ENCODE peak calls at places on chromosomes 6 and 20, in four cellular contexts. I, Z, D and P are unnamed samples.

GRCh38 chr6:112833546-112834215 is 486.6 kb downstream of the RFPL4B start:
- DNase-seq in Z (no peak), D (no peak), I (no peak), P (no peak)

GRCh38 chr20:57342829-57343228 is 8.2 kb upstream of the RAE1 start:
- DNase-seq in I (no peak), D (no peak), Z (no peak), P (no peak)

GRCh38 chr6:963456-963855 is 270.5 kb upstream of the EXOC2 start:
- DNase-seq in D (no peak), Z (no peak), I (no peak), P (no peak)

GRCh38 chr6:79630883-79631799 is at the start of gene SH3BGRL2:
- DNase-seq in I (peak), D (peak), Z (peak), P (peak)

GRCh38 chr6:39800388-39801032 is 8.3 kb downstream of the DAAM2 start:
- DNase-seq in I (no peak), Z (no peak), D (no peak), P (no peak)

GRCh38 chr6:64807785-64808184 is 899.2 kb downstream of the EYS start:
- DNase-seq in D (no peak), I (no peak), Z (no peak), P (no peak)

GRCh38 chr6:170024940-170025339 is 265.9 kb downstream of the DLL1 start:
- DNase-seq in I (no peak), D (peak), Z (no peak), P (no peak)

GRCh38 chr6:166916824-166917223 is 39.5 kb downstream of the RNASET2 start:
- DNase-seq in Z (no peak), I (no peak), D (no peak), P (no peak)

GRCh38 chr20:56359212-56360132 is 698 bp downstream of the FAM210B start:
- DNase-seq in Z (peak), D (peak), I (peak), P (no peak)

GRCh38 chr6:122049341-122049740 is 350.1 kb upstream of the HSF2 start:
- DNase-seq in D (no peak), Z (peak), I (no peak), P (no peak)

GRCh38 chr6:66556936-66557335 is 849.9 kb upstream of the EYS start:
- DNase-seq in Z (no peak), D (no peak), I (no peak), P (no peak)

GRCh38 chr20:7926767-7927166 is 13.5 kb downstream of the HAO1 start:
- DNase-seq in Z (no peak), D (no peak), I (no peak), P (peak)

GRCh38 chr6:111353914-111354464 is 129.0 kb downstream of the REV3L start:
- DNase-seq in Z (no peak), D (no peak), I (no peak), P (no peak)

GRCh38 chr20:64030371-64031134 is 5.4 kb upstream of the C20orf204 start:
- DNase-seq in Z (no peak), D (no peak), I (no peak), P (no peak)

GRCh38 chr6:33950891-33951889 is 147.4 kb upstream of the MLN start:
- DNase-seq in Z (no peak), I (no peak), D (no peak), P (no peak)

GRCh38 chr6:43103253-43103876 is 27.3 kb downstream of the PTK7 start:
- DNase-seq in Z (no peak), D (no peak), I (no peak), P (no peak)

GRCh38 chr20:57560554-57561355 is at the start of gene PCK1:
- DNase-seq in D (no peak), I (no peak), Z (no peak), P (no peak)

GRCh38 chr6:71321344-71321743 is 32.7 kb downstream of the OGFRL1 start:
- DNase-seq in D (no peak), Z (no peak), I (no peak), P (no peak)

DNA sequence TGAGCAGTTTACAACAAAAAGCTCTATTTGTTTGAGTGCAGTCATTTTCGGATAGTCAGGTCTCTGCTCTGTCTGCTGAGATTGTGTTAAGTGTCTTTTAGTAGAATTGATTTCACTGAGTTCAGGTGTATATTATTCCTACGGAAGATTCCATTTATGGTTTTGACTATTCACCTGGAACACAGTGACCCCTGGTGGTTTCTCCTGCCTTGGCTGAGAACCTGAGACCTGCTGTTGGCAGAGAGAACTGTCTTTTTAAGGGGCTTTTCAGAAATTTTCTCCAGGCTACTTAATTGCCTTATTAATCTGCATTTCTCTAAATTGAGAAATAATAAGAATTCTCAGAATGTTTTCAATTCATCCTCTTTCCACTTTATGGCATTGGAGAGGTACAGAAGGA is 508.0 kb downstream of the TBC1D32 start:
- DNase-seq in Z (peak), D (no peak), I (peak), P (peak)
- TF ChIP-seq CTCF in Z (peak), D (no peak), I (peak), P (peak)

GRCh38 chr6:143337201-143337949 is 113.1 kb downstream of the ADAT2 start:
- DNase-seq in I (peak), Z (peak), D (no peak), P (no peak)
- TF ChIP-seq CTCF in I (peak), Z (peak), D (peak), P (peak)

GRCh38 chr20:36804425-36804824 is 30.9 kb upstream of the DSN1 start:
- DNase-seq in D (no peak), I (no peak), Z (no peak), P (no peak)

GRCh38 chr20:36802326-36803223 is 29.0 kb upstream of the DSN1 start:
- DNase-seq in I (no peak), D (no peak), Z (no peak), P (no peak)

GRCh38 chr20:36796868-36797267 is 23.3 kb upstream of the DSN1 start:
- DNase-seq in I (no peak), D (no peak), Z (no peak), P (no peak)

GRCh38 chr20:36796117-36796516 is 22.6 kb upstream of the DSN1 start:
- DNase-seq in I (no peak), D (no peak), Z (no peak), P (no peak)

DNA sequence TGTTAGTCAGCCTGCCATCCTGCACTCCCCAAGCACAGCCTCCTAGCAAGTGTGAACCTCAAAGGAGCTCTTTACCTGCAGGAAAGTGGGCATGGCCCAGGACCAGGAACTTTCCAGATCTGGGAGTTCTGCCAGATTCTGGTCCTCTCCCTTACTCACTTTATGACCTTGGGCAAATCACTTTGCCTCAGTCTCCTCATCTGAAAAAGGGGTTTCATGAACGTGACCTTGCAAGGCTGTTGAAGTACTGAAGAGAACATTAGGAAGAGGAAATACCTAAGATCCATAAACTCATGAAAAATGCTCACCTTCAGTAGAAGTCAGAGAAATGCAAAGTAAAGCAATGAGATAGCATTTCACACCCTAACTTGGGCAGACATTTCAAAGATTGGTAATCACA is 26.8 kb upstream of the DSN1 start:
- DNase-seq in I (no peak), D (no peak), Z (no peak), P (no peak)
- TF ChIP-seq CTCF in I (no peak), D (no peak), Z (no peak), P (no peak)

DNA sequence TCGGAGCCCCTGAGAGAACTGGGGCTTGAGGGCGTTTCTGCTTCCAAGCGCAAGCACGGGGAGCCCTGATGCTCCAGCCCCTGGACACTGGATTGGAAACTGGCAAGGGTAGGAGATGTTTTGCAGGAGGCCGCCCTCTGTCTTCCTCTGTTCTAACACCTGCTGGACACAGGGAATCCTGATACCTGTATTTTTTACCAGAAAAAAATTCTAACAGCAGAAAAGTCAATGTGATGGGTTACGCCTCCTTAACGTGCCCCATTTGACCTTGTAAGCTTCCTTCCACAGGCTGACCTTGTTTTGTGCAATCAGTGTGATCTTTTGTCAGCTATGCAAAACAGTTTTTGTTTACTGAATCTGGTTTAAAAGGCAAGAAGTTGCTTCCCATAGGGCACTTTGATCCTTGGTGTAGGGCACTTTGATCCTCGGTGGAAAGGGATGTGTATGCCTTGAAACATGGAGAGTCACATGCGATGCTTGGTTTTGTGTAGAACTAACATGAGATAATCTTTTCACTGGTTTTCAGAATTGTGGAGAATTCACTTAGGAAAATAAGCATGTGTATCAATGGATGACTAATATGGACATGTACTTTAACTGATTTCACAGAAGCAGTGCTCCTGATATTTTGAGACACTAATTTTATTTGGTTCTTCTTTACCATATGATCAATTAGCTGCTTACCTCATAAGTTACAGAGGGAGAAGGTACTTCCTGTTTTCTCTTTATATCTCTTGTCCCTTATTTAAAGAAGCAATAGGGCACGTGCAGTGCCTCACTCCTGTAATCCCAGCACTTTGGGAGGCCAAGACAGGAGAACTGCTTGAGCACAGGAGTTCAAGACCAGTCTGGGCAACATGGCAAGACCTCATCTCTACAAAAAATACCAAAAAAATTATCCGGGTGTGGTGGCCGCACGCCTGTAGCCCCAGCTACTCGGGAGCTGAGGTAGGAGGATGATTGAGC is 59.9 kb upstream of the MAP3K4 start:
- DNase-seq in Z (no peak), I (no peak), D (no peak), P (no peak)
- TF ChIP-seq CTCF in Z (no peak), I (no peak), D (no peak), P (no peak)

DNA sequence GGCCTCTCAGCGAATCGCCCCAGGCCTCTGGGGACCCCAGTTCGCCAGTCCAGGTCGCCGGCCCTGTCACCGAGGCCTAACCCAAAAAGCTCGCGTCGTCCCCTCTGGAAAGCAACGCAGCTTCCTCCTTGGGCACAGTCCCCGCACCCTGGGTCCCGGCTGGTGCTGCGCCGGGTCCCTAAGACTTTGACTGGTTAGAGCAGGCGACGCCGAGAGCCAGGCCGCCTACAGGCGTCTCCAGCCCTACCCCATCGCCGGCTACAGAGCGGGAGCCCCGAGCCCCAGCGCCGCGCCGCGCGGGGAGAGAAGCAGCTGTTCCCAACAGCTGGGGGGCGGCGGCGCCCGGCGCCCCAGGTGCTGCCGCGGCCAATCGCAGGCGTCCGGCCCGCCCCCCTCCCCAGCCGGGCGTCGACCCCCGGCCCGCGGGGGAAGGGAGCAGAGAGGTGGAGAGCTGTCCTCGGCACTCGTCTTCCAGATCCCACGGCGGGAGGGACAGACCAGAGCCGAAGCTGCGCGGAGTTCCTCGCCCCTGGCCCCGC is 540 bp upstream of the RBM24 start:
- DNase-seq in D (peak), I (peak), Z (peak), P (no peak)
- TF ChIP-seq CTCF in D (peak), I (peak), Z (no peak), P (peak)

GRCh38 chr20:47304287-47304686 is 52.2 kb downstream of the ZMYND8 start:
- DNase-seq in D (no peak), Z (no peak), I (no peak), P (no peak)
- TF ChIP-seq CTCF in D (peak), Z (no peak), I (no peak), P (no peak)

GRCh38 chr6:138289739-138290138 is 71.4 kb upstream of the PBOV1 start:
- DNase-seq in D (no peak), I (peak), Z (peak), P (no peak)
- TF ChIP-seq CTCF in D (no peak), I (no peak), Z (peak), P (peak)

GRCh38 chr20:12570371-12570770 is 438.4 kb upstream of the SPTLC3 start:
- DNase-seq in I (peak), Z (peak), D (no peak), P (no peak)
- TF ChIP-seq CTCF in I (peak), Z (peak), D (no peak), P (peak)